ENCODE peak calls at places on chromosomes 5 and 9, in five cellular contexts. P is GM12891, R is HuH-7.5, W is activated T-helper 1 cell treated with Interleukin-2 at 50 U/mL for 16 hours, L is SJSA1. D is an unnamed sample.

GRCh38 chr5:59565551-59565950 is 328.0 kb downstream of the PDE4D start:
- DNase-seq in P (no peak), R (no peak), W (no peak), L (no peak), D (no peak)

GRCh38 chr5:181044662-181045305 is 4.7 kb downstream of the BTNL9 start:
- DNase-seq in P (no peak), R (no peak), W (no peak), L (no peak), D (no peak)

GRCh38 chr9:115200711-115201505 is 83.0 kb upstream of the TNC start:
- DNase-seq in P (no peak), R (no peak), W (no peak), L (no peak), D (no peak)

GRCh38 chr5:18744990-18745590 is 1110.8 kb downstream of the TAF11L14 start:
- DNase-seq in P (no peak), R (no peak), W (no peak), L (no peak), D (no peak)

GRCh38 chr5:76065258-76065657 is 17.9 kb upstream of the SV2C start:
- DNase-seq in P (no peak), R (no peak), W (no peak), L (no peak), D (no peak)

GRCh38 chr9:122392714-122393113 is 21.9 kb downstream of the PTGS1 start:
- DNase-seq in P (no peak), R (no peak), W (no peak), L (no peak), D (no peak)

GRCh38 chr5:152331718-152332117 is 73.4 kb downstream of the NMUR2 start:
- DNase-seq in P (no peak), R (no peak), W (no peak), L (no peak), D (no peak)

GRCh38 chr5:68884893-68885292 is 208.9 kb upstream of the SLC30A5 start:
- DNase-seq in P (no peak), R (no peak), W (no peak), L (no peak), D (peak)

GRCh38 chr5:79489773-79490172 is 24.2 kb downstream of the HOMER1 start:
- DNase-seq in P (no peak), R (no peak), W (no peak), L (no peak), D (no peak)

GRCh38 chr5:94524841-94525697 is 93.3 kb downstream of the KIAA0825 start:
- DNase-seq in P (no peak), R (no peak), W (no peak), L (peak), D (peak)

GRCh38 chr9:34710023-34710422 is at the start of gene CCL21:
- DNase-seq in P (no peak), R (no peak), W (no peak), L (no peak), D (no peak)

GRCh38 chr9:134226221-134226930 is 62.0 kb upstream of the RNU6ATAC start:
- DNase-seq in P (no peak), R (peak), W (no peak), L (peak), D (no peak)

GRCh38 chr5:158084292-158084691 is 225.3 kb upstream of the CLINT1 start:
- DNase-seq in P (no peak), R (no peak), W (no peak), L (no peak), D (no peak)

GRCh38 chr9:70995511-70995910 is 125.9 kb downstream of the TRPM3 start:
- DNase-seq in P (no peak), R (no peak), W (no peak), L (no peak), D (no peak)

GRCh38 chr5:56003179-56003578 is 8.4 kb upstream of the IL6ST start:
- DNase-seq in P (no peak), R (peak), W (no peak), L (no peak), D (no peak)

GRCh38 chr9:132243156-132244074 is 81.6 kb downstream of the NTNG2 start:
- DNase-seq in P (no peak), R (no peak), W (no peak), L (no peak), D (no peak)

GRCh38 chr9:33116855-33117254 is 40.4 kb upstream of the SMU1 start:
- DNase-seq in P (no peak), R (no peak), W (no peak), L (no peak), D (no peak)

GRCh38 chr5:113488645-113489184 is 462 bp upstream of the MCC start:
- DNase-seq in P (no peak), R (no peak), W (no peak), L (no peak), D (no peak)

GRCh38 chr5:120134944-120135343 is 329.2 kb upstream of the PRR16 start:
- DNase-seq in P (no peak), R (no peak), W (no peak), L (no peak), D (no peak)

GRCh38 chr5:116454417-116454927 is 120.2 kb downstream of the SEMA6A start:
- DNase-seq in P (peak), R (no peak), W (no peak), L (peak), D (peak)

GRCh38 chr5:113118765-113119164 is 142.2 kb downstream of the DCP2 start:
- DNase-seq in P (no peak), R (no peak), W (no peak), L (no peak), D (no peak)

GRCh38 chr5:6448141-6448491 is 543 bp upstream of the UBE2QL1 start:
- DNase-seq in P (no peak), R (no peak), W (no peak), L (no peak), D (no peak)

GRCh38 chr9:111548623-111549022 is 23.6 kb downstream of the ZNF483 start:
- DNase-seq in P (no peak), R (no peak), W (no peak), L (no peak), D (no peak)

GRCh38 chr9:125749287-125749935 is 2.2 kb downstream of the PBX3 start:
- DNase-seq in P (no peak), R (no peak), W (no peak), L (no peak), D (no peak)

GRCh38 chr5:165863267-165863666 is 2357.8 kb downstream of the MAT2B start:
- DNase-seq in P (no peak), R (no peak), W (no peak), L (no peak), D (no peak)

GRCh38 chr9:115289757-115290208 is 171.8 kb upstream of the TNC start:
- DNase-seq in P (no peak), R (no peak), W (no peak), L (peak), D (no peak)

GRCh38 chr9:107638922-107639321 is 149.4 kb upstream of the KLF4 start:
- DNase-seq in P (no peak), R (no peak), W (no peak), L (no peak), D (no peak)

GRCh38 chr9:125343518-125344284 is 82.1 kb downstream of the GAPVD1 start:
- DNase-seq in P (no peak), R (no peak), W (no peak), L (no peak), D (no peak)

GRCh38 chr9:128457207-128457606 is 1.4 kb downstream of the ODF2 start:
- DNase-seq in P (no peak), R (no peak), W (no peak), L (no peak), D (no peak)

GRCh38 chr9:132792547-132792946 is 85.5 kb downstream of the AK8 start:
- DNase-seq in P (no peak), R (no peak), W (no peak), L (no peak), D (no peak)

GRCh38 chr5:146799235-146800015 is 79.1 kb downstream of the PPP2R2B start:
- DNase-seq in P (no peak), R (no peak), W (no peak), L (no peak), D (no peak)

GRCh38 chr5:132268698-132269551 is 11.4 kb downstream of the PDLIM4 start:
- DNase-seq in P (no peak), R (no peak), W (no peak), L (peak), D (peak)

GRCh38 chr5:150604010-150604409 is 36.5 kb upstream of the SYNPO start:
- DNase-seq in P (no peak), R (no peak), W (no peak), L (no peak), D (no peak)

GRCh38 chr5:133527311-133527710 is 85.0 kb downstream of the FSTL4 start:
- DNase-seq in P (no peak), R (no peak), W (no peak), L (no peak), D (no peak)

GRCh38 chr9:100167912-100168775 is 69.1 kb downstream of the INVS start:
- DNase-seq in P (no peak), R (no peak), W (no peak), L (no peak), D (no peak)

D was measured in GM13976.